ENCODE peak calls at places on chromosomes 11 and 22, in nine cellular contexts. One of them, this sample, is unnamed.

GRCh38 chr11:92401507-92401906 is 176.9 kb downstream of the FAT3 start:
- DNase-seq in EL: no peak
- DNase-seq in GOT3: no peak
- DNase-seq in activated CD4-positive, alpha-beta T cell treated with anti-CD3 and anti-CD28 coated beads, Interleukin-2, amount 50 U/mL, for 48 hours: no peak
- DNase-seq in activated gamma-delta T cell treated with Interleukin-2 at 50 U/mL for 16 hours: no peak
- DNase-seq in M059J: no peak
- DNase-seq in stimulated activated CD4-positive, alpha-beta T cell treated with anti-CD3 and anti-CD28 coated beads, Interleukin-4, amount 100 ng/mL, for 48 hours: no peak
- DNase-seq in natural killer cell: no peak
- DNase-seq in spleen: no peak
- DNase-seq in this sample: no peak

GRCh38 chr11:115745545-115746265 is 241.5 kb upstream of the CADM1 start:
- DNase-seq in EL: no peak
- DNase-seq in GOT3: no peak
- DNase-seq in activated CD4-positive, alpha-beta T cell treated with anti-CD3 and anti-CD28 coated beads, Interleukin-2, amount 50 U/mL, for 48 hours: no peak
- DNase-seq in activated gamma-delta T cell treated with Interleukin-2 at 50 U/mL for 16 hours: no peak
- DNase-seq in M059J: no peak
- DNase-seq in stimulated activated CD4-positive, alpha-beta T cell treated with anti-CD3 and anti-CD28 coated beads, Interleukin-4, amount 100 ng/mL, for 48 hours: no peak
- DNase-seq in natural killer cell: no peak
- DNase-seq in spleen: no peak
- DNase-seq in this sample: no peak

GRCh38 chr11:125933030-125933813 is 12.6 kb upstream of the VSIG10L2 start:
- DNase-seq in EL: no peak
- DNase-seq in GOT3: no peak
- DNase-seq in activated CD4-positive, alpha-beta T cell treated with anti-CD3 and anti-CD28 coated beads, Interleukin-2, amount 50 U/mL, for 48 hours: peak; percentile 9
- DNase-seq in activated gamma-delta T cell treated with Interleukin-2 at 50 U/mL for 16 hours: no peak
- DNase-seq in M059J: no peak
- DNase-seq in stimulated activated CD4-positive, alpha-beta T cell treated with anti-CD3 and anti-CD28 coated beads, Interleukin-4, amount 100 ng/mL, for 48 hours: no peak
- DNase-seq in natural killer cell: no peak
- DNase-seq in spleen: no peak
- DNase-seq in this sample: no peak

GRCh38 chr11:50037282-50037681 is 4.6 kb downstream of the OR4C45 start:
- DNase-seq in EL: no peak
- DNase-seq in GOT3: no peak
- DNase-seq in activated CD4-positive, alpha-beta T cell treated with anti-CD3 and anti-CD28 coated beads, Interleukin-2, amount 50 U/mL, for 48 hours: no peak
- DNase-seq in activated gamma-delta T cell treated with Interleukin-2 at 50 U/mL for 16 hours: no peak
- DNase-seq in M059J: peak; percentile 2
- DNase-seq in stimulated activated CD4-positive, alpha-beta T cell treated with anti-CD3 and anti-CD28 coated beads, Interleukin-4, amount 100 ng/mL, for 48 hours: no peak
- DNase-seq in natural killer cell: no peak
- DNase-seq in spleen: no peak
- DNase-seq in this sample: peak; percentile 1

GRCh38 chr11:91261513-91261912 is 963.1 kb upstream of the FAT3 start:
- DNase-seq in EL: no peak
- DNase-seq in GOT3: no peak
- DNase-seq in activated CD4-positive, alpha-beta T cell treated with anti-CD3 and anti-CD28 coated beads, Interleukin-2, amount 50 U/mL, for 48 hours: no peak
- DNase-seq in activated gamma-delta T cell treated with Interleukin-2 at 50 U/mL for 16 hours: no peak
- DNase-seq in M059J: no peak
- DNase-seq in stimulated activated CD4-positive, alpha-beta T cell treated with anti-CD3 and anti-CD28 coated beads, Interleukin-4, amount 100 ng/mL, for 48 hours: no peak
- DNase-seq in natural killer cell: no peak
- DNase-seq in spleen: no peak
- DNase-seq in this sample: no peak

GRCh38 chr22:49597428-49598039 is 230.1 kb downstream of the BRD1 start:
- DNase-seq in EL: no peak
- DNase-seq in GOT3: no peak
- DNase-seq in activated CD4-positive, alpha-beta T cell treated with anti-CD3 and anti-CD28 coated beads, Interleukin-2, amount 50 U/mL, for 48 hours: no peak
- DNase-seq in activated gamma-delta T cell treated with Interleukin-2 at 50 U/mL for 16 hours: no peak
- DNase-seq in M059J: no peak
- DNase-seq in stimulated activated CD4-positive, alpha-beta T cell treated with anti-CD3 and anti-CD28 coated beads, Interleukin-4, amount 100 ng/mL, for 48 hours: no peak
- DNase-seq in natural killer cell: no peak
- DNase-seq in spleen: no peak
- DNase-seq in this sample: no peak

GRCh38 chr11:76800466-76801200 is 17.5 kb downstream of the TSKU start:
- DNase-seq in EL: no peak
- DNase-seq in GOT3: no peak
- DNase-seq in activated CD4-positive, alpha-beta T cell treated with anti-CD3 and anti-CD28 coated beads, Interleukin-2, amount 50 U/mL, for 48 hours: no peak
- DNase-seq in activated gamma-delta T cell treated with Interleukin-2 at 50 U/mL for 16 hours: no peak
- DNase-seq in M059J: no peak
- DNase-seq in stimulated activated CD4-positive, alpha-beta T cell treated with anti-CD3 and anti-CD28 coated beads, Interleukin-4, amount 100 ng/mL, for 48 hours: no peak
- DNase-seq in natural killer cell: no peak
- DNase-seq in spleen: peak; percentile 14
- DNase-seq in this sample: no peak

GRCh38 chr22:39110631-39111561 is 13.9 kb downstream of the APOBEC3H start:
- DNase-seq in EL: no peak
- DNase-seq in GOT3: no peak
- DNase-seq in activated CD4-positive, alpha-beta T cell treated with anti-CD3 and anti-CD28 coated beads, Interleukin-2, amount 50 U/mL, for 48 hours: no peak
- DNase-seq in activated gamma-delta T cell treated with Interleukin-2 at 50 U/mL for 16 hours: no peak
- DNase-seq in M059J: no peak
- DNase-seq in stimulated activated CD4-positive, alpha-beta T cell treated with anti-CD3 and anti-CD28 coated beads, Interleukin-4, amount 100 ng/mL, for 48 hours: no peak
- DNase-seq in natural killer cell: no peak
- DNase-seq in spleen: no peak
- DNase-seq in this sample: peak; percentile 13

GRCh38 chr22:36221799-36222751 is 17.3 kb downstream of the APOL2 start:
- DNase-seq in EL: no peak
- DNase-seq in GOT3: no peak
- DNase-seq in activated CD4-positive, alpha-beta T cell treated with anti-CD3 and anti-CD28 coated beads, Interleukin-2, amount 50 U/mL, for 48 hours: peak; percentile 65
- DNase-seq in activated gamma-delta T cell treated with Interleukin-2 at 50 U/mL for 16 hours: peak; percentile 47
- DNase-seq in M059J: peak; percentile 20
- DNase-seq in stimulated activated CD4-positive, alpha-beta T cell treated with anti-CD3 and anti-CD28 coated beads, Interleukin-4, amount 100 ng/mL, for 48 hours: no peak
- DNase-seq in natural killer cell: no peak
- DNase-seq in spleen: peak; percentile 85
- DNase-seq in this sample: peak; percentile 44

GRCh38 chr11:100961633-100962032 is 168.0 kb downstream of the PGR start:
- DNase-seq in EL: no peak
- DNase-seq in GOT3: no peak
- DNase-seq in activated CD4-positive, alpha-beta T cell treated with anti-CD3 and anti-CD28 coated beads, Interleukin-2, amount 50 U/mL, for 48 hours: no peak
- DNase-seq in activated gamma-delta T cell treated with Interleukin-2 at 50 U/mL for 16 hours: no peak
- DNase-seq in M059J: peak; percentile 39
- DNase-seq in stimulated activated CD4-positive, alpha-beta T cell treated with anti-CD3 and anti-CD28 coated beads, Interleukin-4, amount 100 ng/mL, for 48 hours: no peak
- DNase-seq in natural killer cell: no peak
- DNase-seq in spleen: no peak
- DNase-seq in this sample: peak; percentile 22

GRCh38 chr22:27719033-27719341 is 82.6 kb downstream of the MN1 start:
- DNase-seq in EL: no peak
- DNase-seq in GOT3: no peak
- DNase-seq in activated CD4-positive, alpha-beta T cell treated with anti-CD3 and anti-CD28 coated beads, Interleukin-2, amount 50 U/mL, for 48 hours: no peak
- DNase-seq in activated gamma-delta T cell treated with Interleukin-2 at 50 U/mL for 16 hours: no peak
- DNase-seq in M059J: no peak
- DNase-seq in stimulated activated CD4-positive, alpha-beta T cell treated with anti-CD3 and anti-CD28 coated beads, Interleukin-4, amount 100 ng/mL, for 48 hours: no peak
- DNase-seq in natural killer cell: no peak
- DNase-seq in spleen: peak; percentile 17
- DNase-seq in this sample: no peak

GRCh38 chr11:125069796-125070195 is 6.7 kb downstream of the SLC37A2 start:
- DNase-seq in EL: peak; percentile 69
- DNase-seq in GOT3: no peak
- DNase-seq in activated CD4-positive, alpha-beta T cell treated with anti-CD3 and anti-CD28 coated beads, Interleukin-2, amount 50 U/mL, for 48 hours: no peak
- DNase-seq in activated gamma-delta T cell treated with Interleukin-2 at 50 U/mL for 16 hours: no peak
- DNase-seq in M059J: peak; percentile 80
- DNase-seq in stimulated activated CD4-positive, alpha-beta T cell treated with anti-CD3 and anti-CD28 coated beads, Interleukin-4, amount 100 ng/mL, for 48 hours: no peak
- DNase-seq in natural killer cell: no peak
- DNase-seq in spleen: peak; percentile 74
- DNase-seq in this sample: peak; percentile 61

GRCh38 chr22:31625257-31625640 is 36.8 kb downstream of the PISD start:
- DNase-seq in EL: no peak
- DNase-seq in GOT3: no peak
- DNase-seq in activated CD4-positive, alpha-beta T cell treated with anti-CD3 and anti-CD28 coated beads, Interleukin-2, amount 50 U/mL, for 48 hours: no peak
- DNase-seq in activated gamma-delta T cell treated with Interleukin-2 at 50 U/mL for 16 hours: no peak
- DNase-seq in M059J: no peak
- DNase-seq in stimulated activated CD4-positive, alpha-beta T cell treated with anti-CD3 and anti-CD28 coated beads, Interleukin-4, amount 100 ng/mL, for 48 hours: no peak
- DNase-seq in natural killer cell: no peak
- DNase-seq in spleen: no peak
- DNase-seq in this sample: no peak

GRCh38 chr11:12165237-12165875 is 55.0 kb downstream of the MICAL2 start:
- DNase-seq in EL: no peak
- DNase-seq in GOT3: no peak
- DNase-seq in activated CD4-positive, alpha-beta T cell treated with anti-CD3 and anti-CD28 coated beads, Interleukin-2, amount 50 U/mL, for 48 hours: no peak
- DNase-seq in activated gamma-delta T cell treated with Interleukin-2 at 50 U/mL for 16 hours: no peak
- DNase-seq in M059J: no peak
- DNase-seq in stimulated activated CD4-positive, alpha-beta T cell treated with anti-CD3 and anti-CD28 coated beads, Interleukin-4, amount 100 ng/mL, for 48 hours: no peak
- DNase-seq in natural killer cell: no peak
- DNase-seq in spleen: no peak
- DNase-seq in this sample: peak; percentile 87

GRCh38 chr11:62392944-62393628 is 25.7 kb upstream of the SCGB1A1 start:
- DNase-seq in EL: no peak
- DNase-seq in GOT3: no peak
- DNase-seq in activated CD4-positive, alpha-beta T cell treated with anti-CD3 and anti-CD28 coated beads, Interleukin-2, amount 50 U/mL, for 48 hours: no peak
- DNase-seq in activated gamma-delta T cell treated with Interleukin-2 at 50 U/mL for 16 hours: no peak
- DNase-seq in M059J: peak; percentile 16
- DNase-seq in stimulated activated CD4-positive, alpha-beta T cell treated with anti-CD3 and anti-CD28 coated beads, Interleukin-4, amount 100 ng/mL, for 48 hours: no peak
- DNase-seq in natural killer cell: no peak
- DNase-seq in spleen: no peak
- DNase-seq in this sample: peak; percentile 35

GRCh38 chr11:47986742-47987141 is 6.4 kb downstream of the PTPRJ start:
- DNase-seq in EL: no peak
- DNase-seq in GOT3: no peak
- DNase-seq in activated CD4-positive, alpha-beta T cell treated with anti-CD3 and anti-CD28 coated beads, Interleukin-2, amount 50 U/mL, for 48 hours: no peak
- DNase-seq in activated gamma-delta T cell treated with Interleukin-2 at 50 U/mL for 16 hours: no peak
- DNase-seq in M059J: peak; percentile 72
- DNase-seq in stimulated activated CD4-positive, alpha-beta T cell treated with anti-CD3 and anti-CD28 coated beads, Interleukin-4, amount 100 ng/mL, for 48 hours: no peak
- DNase-seq in natural killer cell: no peak
- DNase-seq in spleen: no peak
- DNase-seq in this sample: peak; percentile 76

GRCh38 chr11:10655931-10656576 is 37.5 kb downstream of the IRAG1 start:
- DNase-seq in EL: no peak
- DNase-seq in GOT3: no peak
- DNase-seq in activated CD4-positive, alpha-beta T cell treated with anti-CD3 and anti-CD28 coated beads, Interleukin-2, amount 50 U/mL, for 48 hours: no peak
- DNase-seq in activated gamma-delta T cell treated with Interleukin-2 at 50 U/mL for 16 hours: no peak
- DNase-seq in M059J: peak; percentile 77
- DNase-seq in stimulated activated CD4-positive, alpha-beta T cell treated with anti-CD3 and anti-CD28 coated beads, Interleukin-4, amount 100 ng/mL, for 48 hours: no peak
- DNase-seq in natural killer cell: no peak
- DNase-seq in spleen: no peak
- DNase-seq in this sample: no peak

GRCh38 chr11:10998674-10999073 is 140.8 kb upstream of the ZBED5 start:
- DNase-seq in EL: no peak
- DNase-seq in GOT3: no peak
- DNase-seq in activated CD4-positive, alpha-beta T cell treated with anti-CD3 and anti-CD28 coated beads, Interleukin-2, amount 50 U/mL, for 48 hours: no peak
- DNase-seq in activated gamma-delta T cell treated with Interleukin-2 at 50 U/mL for 16 hours: no peak
- DNase-seq in M059J: no peak
- DNase-seq in stimulated activated CD4-positive, alpha-beta T cell treated with anti-CD3 and anti-CD28 coated beads, Interleukin-4, amount 100 ng/mL, for 48 hours: no peak
- DNase-seq in natural killer cell: no peak
- DNase-seq in spleen: no peak
- DNase-seq in this sample: no peak

GRCh38 chr11:134244593-134244992 is 8.6 kb downstream of the THYN1 start:
- DNase-seq in EL: peak; percentile 15
- DNase-seq in GOT3: no peak
- DNase-seq in activated CD4-positive, alpha-beta T cell treated with anti-CD3 and anti-CD28 coated beads, Interleukin-2, amount 50 U/mL, for 48 hours: no peak
- DNase-seq in activated gamma-delta T cell treated with Interleukin-2 at 50 U/mL for 16 hours: peak; percentile 10
- DNase-seq in M059J: no peak
- DNase-seq in stimulated activated CD4-positive, alpha-beta T cell treated with anti-CD3 and anti-CD28 coated beads, Interleukin-4, amount 100 ng/mL, for 48 hours: no peak
- DNase-seq in natural killer cell: no peak
- DNase-seq in spleen: no peak
- DNase-seq in this sample: peak; percentile 31

GRCh38 chr11:47918882-47919495 is 61.4 kb upstream of the PTPRJ start:
- DNase-seq in EL: peak; percentile 74
- DNase-seq in GOT3: no peak
- DNase-seq in activated CD4-positive, alpha-beta T cell treated with anti-CD3 and anti-CD28 coated beads, Interleukin-2, amount 50 U/mL, for 48 hours: no peak
- DNase-seq in activated gamma-delta T cell treated with Interleukin-2 at 50 U/mL for 16 hours: no peak
- DNase-seq in M059J: peak; percentile 92
- DNase-seq in stimulated activated CD4-positive, alpha-beta T cell treated with anti-CD3 and anti-CD28 coated beads, Interleukin-4, amount 100 ng/mL, for 48 hours: no peak
- DNase-seq in natural killer cell: no peak
- DNase-seq in spleen: peak; percentile 14
- DNase-seq in this sample: peak; percentile 63

GRCh38 chr11:108319541-108320145 is 96.8 kb downstream of the ATM start:
- DNase-seq in EL: peak; percentile 72
- DNase-seq in GOT3: no peak
- DNase-seq in activated CD4-positive, alpha-beta T cell treated with anti-CD3 and anti-CD28 coated beads, Interleukin-2, amount 50 U/mL, for 48 hours: no peak
- DNase-seq in activated gamma-delta T cell treated with Interleukin-2 at 50 U/mL for 16 hours: no peak
- DNase-seq in M059J: peak; percentile 5
- DNase-seq in stimulated activated CD4-positive, alpha-beta T cell treated with anti-CD3 and anti-CD28 coated beads, Interleukin-4, amount 100 ng/mL, for 48 hours: no peak
- DNase-seq in natural killer cell: no peak
- DNase-seq in spleen: no peak
- DNase-seq in this sample: no peak

GRCh38 chr11:33936745-33937612 is 45.1 kb upstream of the LMO2 start:
- DNase-seq in EL: peak; percentile 66
- DNase-seq in GOT3: no peak
- DNase-seq in activated CD4-positive, alpha-beta T cell treated with anti-CD3 and anti-CD28 coated beads, Interleukin-2, amount 50 U/mL, for 48 hours: no peak
- DNase-seq in activated gamma-delta T cell treated with Interleukin-2 at 50 U/mL for 16 hours: no peak
- DNase-seq in M059J: peak; percentile 68
- DNase-seq in stimulated activated CD4-positive, alpha-beta T cell treated with anti-CD3 and anti-CD28 coated beads, Interleukin-4, amount 100 ng/mL, for 48 hours: no peak
- DNase-seq in natural killer cell: no peak
- DNase-seq in spleen: no peak
- DNase-seq in this sample: no peak

GRCh38 chr11:31655483-31655882 is 145.9 kb downstream of the ELP4 start:
- DNase-seq in EL: peak; percentile 88
- DNase-seq in GOT3: no peak
- DNase-seq in activated CD4-positive, alpha-beta T cell treated with anti-CD3 and anti-CD28 coated beads, Interleukin-2, amount 50 U/mL, for 48 hours: no peak
- DNase-seq in activated gamma-delta T cell treated with Interleukin-2 at 50 U/mL for 16 hours: no peak
- DNase-seq in M059J: peak; percentile 98
- DNase-seq in stimulated activated CD4-positive, alpha-beta T cell treated with anti-CD3 and anti-CD28 coated beads, Interleukin-4, amount 100 ng/mL, for 48 hours: no peak
- DNase-seq in natural killer cell: no peak
- DNase-seq in spleen: no peak
- DNase-seq in this sample: peak; percentile 98

GRCh38 chr22:19825904-19826618 is 28.6 kb downstream of the GNB1L start:
- DNase-seq in EL: no peak
- DNase-seq in GOT3: no peak
- DNase-seq in activated CD4-positive, alpha-beta T cell treated with anti-CD3 and anti-CD28 coated beads, Interleukin-2, amount 50 U/mL, for 48 hours: no peak
- DNase-seq in activated gamma-delta T cell treated with Interleukin-2 at 50 U/mL for 16 hours: no peak
- DNase-seq in M059J: no peak
- DNase-seq in stimulated activated CD4-positive, alpha-beta T cell treated with anti-CD3 and anti-CD28 coated beads, Interleukin-4, amount 100 ng/mL, for 48 hours: no peak
- DNase-seq in natural killer cell: no peak
- DNase-seq in spleen: no peak
- DNase-seq in this sample: no peak

GRCh38 chr22:34570408-34570807 is 495.6 kb upstream of the ISX start:
- DNase-seq in EL: no peak
- DNase-seq in GOT3: no peak
- DNase-seq in activated CD4-positive, alpha-beta T cell treated with anti-CD3 and anti-CD28 coated beads, Interleukin-2, amount 50 U/mL, for 48 hours: no peak
- DNase-seq in activated gamma-delta T cell treated with Interleukin-2 at 50 U/mL for 16 hours: no peak
- DNase-seq in M059J: no peak
- DNase-seq in stimulated activated CD4-positive, alpha-beta T cell treated with anti-CD3 and anti-CD28 coated beads, Interleukin-4, amount 100 ng/mL, for 48 hours: no peak
- DNase-seq in natural killer cell: no peak
- DNase-seq in spleen: no peak
- DNase-seq in this sample: no peak

GRCh38 chr22:43144949-43145348 is 1.8 kb upstream of the MCAT start:
- DNase-seq in EL: no peak
- DNase-seq in GOT3: no peak
- DNase-seq in activated CD4-positive, alpha-beta T cell treated with anti-CD3 and anti-CD28 coated beads, Interleukin-2, amount 50 U/mL, for 48 hours: no peak
- DNase-seq in activated gamma-delta T cell treated with Interleukin-2 at 50 U/mL for 16 hours: no peak
- DNase-seq in M059J: no peak
- DNase-seq in stimulated activated CD4-positive, alpha-beta T cell treated with anti-CD3 and anti-CD28 coated beads, Interleukin-4, amount 100 ng/mL, for 48 hours: no peak
- DNase-seq in natural killer cell: no peak
- DNase-seq in spleen: no peak
- DNase-seq in this sample: no peak

GRCh38 chr11:12090061-12090572 is 20.3 kb upstream of the MICAL2 start:
- DNase-seq in EL: peak; percentile 82
- DNase-seq in GOT3: no peak
- DNase-seq in activated CD4-positive, alpha-beta T cell treated with anti-CD3 and anti-CD28 coated beads, Interleukin-2, amount 50 U/mL, for 48 hours: no peak
- DNase-seq in activated gamma-delta T cell treated with Interleukin-2 at 50 U/mL for 16 hours: no peak
- DNase-seq in M059J: peak; percentile 95
- DNase-seq in stimulated activated CD4-positive, alpha-beta T cell treated with anti-CD3 and anti-CD28 coated beads, Interleukin-4, amount 100 ng/mL, for 48 hours: no peak
- DNase-seq in natural killer cell: no peak
- DNase-seq in spleen: no peak
- DNase-seq in this sample: peak; percentile 94